ENCODE peak calls at places on chromosomes 16 and 17, in eight cellular contexts. B, V, E, H, A, N, I and Z are unnamed samples.

GRCh38 chr16:50972899-50973298 is 178.2 kb downstream of the SALL1 start:
- DNase-seq in B (no peak), V (no peak), E (no peak), H (no peak), A (no peak), N (peak), I (no peak), Z (no peak)

GRCh38 chr17:72123964-72124791 is 3.4 kb downstream of the SOX9 start:
- DNase-seq in B (no peak), V (no peak), E (no peak), H (no peak), A (no peak), N (no peak), I (no peak), Z (no peak)

GRCh38 chr17:57810740-57811632 is 38.9 kb downstream of the MRPS23 start:
- DNase-seq in B (no peak), V (peak), E (no peak), H (no peak), A (peak), N (peak), I (peak), Z (peak)

GRCh38 chr16:2720719-2721633 is 952 bp upstream of the PRSS27 start:
- DNase-seq in B (peak), V (peak), E (peak), H (peak), A (peak), N (peak), I (peak), Z (peak)

GRCh38 chr16:59754854-59755253 is 1020.7 kb upstream of the GOT2 start:
- DNase-seq in B (no peak), V (no peak), E (no peak), H (no peak), A (no peak), N (no peak), I (no peak), Z (no peak)

GRCh38 chr16:24318670-24319069 is 62.5 kb downstream of the CACNG3 start:
- DNase-seq in B (no peak), V (no peak), E (no peak), H (no peak), A (no peak), N (no peak), I (no peak), Z (peak)

GRCh38 chr16:68284847-68285246 is 20.5 kb downstream of the SLC7A6 start:
- DNase-seq in B (no peak), V (no peak), E (no peak), H (no peak), A (no peak), N (no peak), I (no peak), Z (no peak)

GRCh38 chr16:71384073-71384724 is 25.7 kb downstream of the CALB2 start:
- DNase-seq in B (no peak), V (no peak), E (no peak), H (no peak), A (no peak), N (no peak), I (no peak), Z (no peak)

GRCh38 chr16:6341993-6342392 is 990.7 kb upstream of the RBFOX1 start:
- DNase-seq in B (no peak), V (no peak), E (no peak), H (no peak), A (no peak), N (no peak), I (no peak), Z (no peak)

GRCh38 chr17:62703776-62704380 is 76.4 kb downstream of the MRC2 start:
- DNase-seq in B (peak), V (peak), E (peak), H (peak), A (peak), N (peak), I (peak), Z (peak)

GRCh38 chr16:49622421-49623402 is 233.2 kb downstream of the ZNF423 start:
- DNase-seq in B (no peak), V (no peak), E (peak), H (no peak), A (no peak), N (no peak), I (no peak), Z (no peak)

GRCh38 chr16:24921229-24921628 is 75.5 kb downstream of the SLC5A11 start:
- DNase-seq in B (no peak), V (no peak), E (no peak), H (no peak), A (no peak), N (no peak), I (no peak), Z (no peak)

GRCh38 chr17:71327376-71328059 is 793.3 kb upstream of the SOX9 start:
- DNase-seq in B (no peak), V (no peak), E (no peak), H (no peak), A (peak), N (no peak), I (peak), Z (no peak)

GRCh38 chr17:30148376-30148775 is 31.8 kb downstream of the NSRP1 start:
- DNase-seq in B (no peak), V (no peak), E (no peak), H (no peak), A (no peak), N (no peak), I (no peak), Z (no peak)

GRCh38 chr17:59712856-59713255 is 5.4 kb downstream of the VMP1 start:
- DNase-seq in B (no peak), V (no peak), E (no peak), H (no peak), A (no peak), N (no peak), I (no peak), Z (no peak)

GRCh38 chr17:29828676-29829291 is 101.2 kb downstream of the SSH2 start:
- DNase-seq in B (no peak), V (no peak), E (no peak), H (no peak), A (no peak), N (no peak), I (no peak), Z (peak)

GRCh38 chr16:85686912-85687591 is 1.7 kb downstream of the GINS2 start:
- DNase-seq in B (no peak), V (no peak), E (no peak), H (no peak), A (no peak), N (no peak), I (no peak), Z (no peak)

GRCh38 chr16:59573528-59574271 is 839.6 kb upstream of the GOT2 start:
- DNase-seq in B (no peak), V (no peak), E (no peak), H (peak), A (peak), N (no peak), I (peak), Z (no peak)

GRCh38 chr17:50542795-50543774 is 3.9 kb upstream of the SPATA20 start:
- DNase-seq in B (no peak), V (no peak), E (peak), H (peak), A (no peak), N (peak), I (no peak), Z (peak)

GRCh38 chr17:42182927-42183734 is 2.1 kb downstream of the HCRT start:
- DNase-seq in B (no peak), V (no peak), E (no peak), H (peak), A (no peak), N (no peak), I (peak), Z (peak)